ENCODE peak calls at places on chromosomes 1 and 21, in seven cellular contexts. V is esophagus squamous epithelium, Q is adrenal gland, S is astrocyte, J is neural crest cell, I is astrocyte of the spinal cord, E is uterus. H is an unnamed sample.

GRCh38 chr1:169250022-169250421 is 117.6 kb downstream of the NME7 start:
- DNase-seq in S (no peak), I (peak), E (no peak), J (no peak), V (no peak), Q (no peak), H (no peak)

GRCh38 chr21:17711896-17712295 is 99.2 kb upstream of the BTG3 start:
- DNase-seq in J (no peak), E (no peak), Q (no peak), V (no peak), S (no peak), I (no peak), H (no peak)

GRCh38 chr1:241918879-241919278 is 38.7 kb upstream of the BECN2 start:
- DNase-seq in Q (peak), V (no peak), I (peak), E (no peak), S (peak), J (no peak), H (no peak)

GRCh38 chr1:160376525-160377131 is 9.8 kb downstream of the NHLH1 start:
- DNase-seq in J (peak), Q (no peak), V (no peak), E (peak), I (peak), S (peak), H (no peak)

GRCh38 chr1:193184776-193185175 is 1.6 kb downstream of the B3GALT2 start:
- DNase-seq in I (no peak), S (no peak), V (no peak), Q (no peak), E (no peak), J (no peak), H (no peak)

GRCh38 chr1:67582625-67583461 is 102.2 kb upstream of the GADD45A start:
- DNase-seq in S (no peak), Q (no peak), J (no peak), V (no peak), E (no peak), I (peak), H (no peak)

GRCh38 chr1:93678491-93678890 is 3.1 kb downstream of the BCAR3 start:
- DNase-seq in S (no peak), I (no peak), V (no peak), J (no peak), E (no peak), Q (no peak), H (no peak)

GRCh38 chr1:108817016-108817415 is 39.9 kb downstream of the AKNAD1 start:
- DNase-seq in I (peak), Q (no peak), S (peak), V (no peak), J (peak), E (no peak), H (no peak)

GRCh38 chr1:21673277-21673780 is 4.2 kb upstream of the RAP1GAP start:
- DNase-seq in J (no peak), E (peak), I (peak), Q (peak), S (peak), V (no peak), H (no peak)

GRCh38 chr1:12472798-12473551 is 145.0 kb downstream of the DHRS3 start:
- DNase-seq in I (no peak), J (no peak), S (no peak), V (no peak), Q (no peak), E (no peak), H (no peak)

GRCh38 chr1:26571381-26571780 is 41.8 kb downstream of the RPS6KA1 start:
- DNase-seq in S (no peak), Q (no peak), I (no peak), J (no peak), E (no peak), V (no peak), H (no peak)

GRCh38 chr21:39004776-39005605 is 178.3 kb downstream of the PSMG1 start:
- DNase-seq in E (peak), Q (peak), S (peak), I (no peak), V (no peak), J (no peak), H (no peak)

GRCh38 chr1:24027838-24028468 is 47.8 kb upstream of the SRSF10 start:
- DNase-seq in I (peak), S (peak), V (no peak), Q (no peak), J (no peak), E (no peak), H (no peak)

DNA sequence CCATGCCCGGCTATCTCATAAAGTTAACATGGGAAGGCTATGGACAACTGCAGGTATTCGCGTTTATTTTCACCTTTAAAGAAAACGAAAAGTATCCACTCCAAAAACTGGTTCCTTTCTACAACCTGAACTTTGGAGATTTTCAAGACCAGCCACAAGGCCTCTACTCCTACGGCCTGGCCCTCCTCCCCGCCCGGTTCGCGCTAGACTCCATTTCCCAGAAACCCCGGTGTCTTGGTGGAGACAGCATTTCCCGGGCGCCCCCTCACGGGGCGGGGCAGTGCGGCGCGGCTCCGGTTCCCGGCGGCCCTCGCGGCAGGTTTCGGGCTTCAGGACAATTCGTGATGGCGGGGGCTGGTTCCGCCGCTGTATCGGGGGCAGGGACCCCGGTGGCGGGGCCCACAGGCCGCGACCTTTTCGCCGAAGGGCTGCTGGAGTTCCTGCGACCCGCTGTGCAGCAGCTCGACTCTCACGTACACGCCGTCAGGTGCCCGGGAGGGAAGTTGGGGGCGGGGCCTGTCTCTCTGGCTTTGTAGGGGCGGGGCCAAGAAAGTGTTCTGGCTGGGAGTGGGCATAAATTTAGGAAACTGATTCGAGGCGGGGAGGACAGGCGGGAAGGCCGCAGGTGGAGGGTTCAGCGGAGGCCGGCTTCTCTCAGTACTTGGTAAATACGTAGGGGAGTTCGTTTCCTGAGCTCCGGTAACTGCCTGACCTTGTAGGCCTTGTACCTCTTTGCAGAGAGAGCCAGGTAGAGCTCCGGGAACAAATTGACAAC is at the start of gene SNAPIN:
- DNase-seq in V (peak), E (peak), I (peak), Q (peak), J (peak), S (peak), H (peak)
- TF ChIP-seq CTCF in V (peak), E (peak), I (peak), Q (no peak), J (peak), S (no peak), H (no peak)

GRCh38 chr1:2483026-2483425 is 6.9 kb downstream of the PLCH2 start:
- DNase-seq in J (no peak), E (no peak), Q (no peak), S (no peak), V (no peak), I (no peak), H (no peak)

GRCh38 chr1:2488688-2489087 is 12.6 kb downstream of the PLCH2 start:
- DNase-seq in S (no peak), E (no peak), V (no peak), Q (no peak), I (no peak), J (no peak), H (no peak)

GRCh38 chr1:2483970-2484369 is 7.9 kb downstream of the PLCH2 start:
- DNase-seq in E (no peak), S (no peak), J (no peak), Q (no peak), V (no peak), I (no peak), H (no peak)

GRCh38 chr1:2489615-2490014 is 13.5 kb downstream of the PLCH2 start:
- DNase-seq in E (no peak), Q (no peak), J (no peak), S (no peak), I (no peak), V (no peak), H (no peak)

GRCh38 chr1:2486558-2486957 is 10.5 kb downstream of the PLCH2 start:
- DNase-seq in Q (no peak), E (no peak), I (no peak), V (no peak), S (no peak), J (no peak), H (no peak)
- TF ChIP-seq CTCF in Q (no peak), E (no peak), I (no peak), V (no peak), S (no peak), J (no peak), H (no peak)

DNA sequence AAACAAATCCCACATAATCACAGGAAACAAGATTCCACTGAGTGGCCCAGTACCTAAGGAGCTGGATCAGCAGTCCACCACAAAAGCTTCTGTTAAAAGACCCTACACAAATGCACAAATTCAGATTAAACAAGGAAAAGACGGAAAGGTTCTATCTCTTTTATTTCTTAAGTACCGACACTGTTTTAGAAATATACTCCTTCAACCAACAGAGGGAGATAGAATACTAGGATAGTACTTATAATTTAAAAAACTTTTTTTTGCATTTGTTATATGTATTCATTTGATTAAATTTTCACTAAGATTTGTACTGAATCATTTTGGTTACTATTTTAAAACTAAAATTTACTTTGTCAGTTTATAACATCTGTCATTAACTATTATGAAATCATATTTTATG is 12.5 kb downstream of the CDC7 start:
- DNase-seq in I (peak), Q (no peak), V (no peak), E (no peak), S (no peak), J (no peak), H (no peak)
- TF ChIP-seq CTCF in I (peak), Q (peak), V (peak), E (peak), S (peak), J (peak), H (peak)

GRCh38 chr1:180778782-180779398 is 133.8 kb upstream of the KIAA1614 start:
- DNase-seq in Q (no peak), S (no peak), I (no peak), V (no peak), E (no peak), J (no peak), H (no peak)
- TF ChIP-seq CTCF in Q (no peak), S (peak), I (peak), V (no peak), E (no peak), J (peak), H (no peak)

DNA sequence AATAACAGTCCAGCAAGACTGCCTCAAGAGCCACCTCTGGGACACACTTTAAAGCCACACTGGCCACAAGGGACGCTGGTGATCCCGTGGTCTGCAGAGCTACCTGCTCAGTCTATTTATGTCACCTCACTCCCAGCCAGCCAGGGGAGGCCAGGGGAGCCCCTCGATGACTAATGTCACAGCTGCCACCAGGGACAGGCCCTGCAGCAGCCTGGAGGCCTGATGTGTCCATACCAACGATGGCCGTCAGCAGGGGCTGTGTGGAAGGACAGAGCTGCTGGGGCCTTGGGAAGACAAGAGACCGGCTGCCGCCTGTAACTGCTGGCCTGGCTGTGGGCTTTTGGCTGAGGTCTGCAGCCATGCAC is 71.0 kb downstream of the SIK1 start:
- DNase-seq in Q (no peak), V (no peak), I (no peak), S (no peak), J (no peak), E (no peak), H (no peak)
- TF ChIP-seq CTCF in Q (no peak), V (no peak), I (no peak), S (no peak), J (no peak), E (no peak), H (no peak)